ENCODE peak calls at places on chromosomes 7 and 10, in six cellular contexts. One of them, this sample, is unnamed.

GRCh38 chr7:17696422-17696821 is 243.9 kb downstream of the SNX13 start:
- DNase-seq in HepG2: peak; percentile 46
- DNase-seq in K562: no peak
- DNase-seq in GM23248: peak; percentile 57
- DNase-seq in GM12878: no peak
- DNase-seq in colonic mucosa: no peak
- DNase-seq in this sample: no peak

GRCh38 chr7:92608380-92609322 is 18.5 kb upstream of the FAM133B start:
- DNase-seq in colonic mucosa: peak; percentile 50
- DNase-seq in HepG2: no peak
- DNase-seq in GM12878: no peak
- DNase-seq in K562: peak; percentile 53
- DNase-seq in GM23248: no peak
- DNase-seq in this sample: no peak

GRCh38 chr7:137146012-137146455 is 197.5 kb downstream of the PTN start:
- DNase-seq in HepG2: no peak
- DNase-seq in GM23248: peak; percentile 84
- DNase-seq in GM12878: no peak
- DNase-seq in K562: no peak
- DNase-seq in colonic mucosa: no peak
- DNase-seq in this sample: no peak

GRCh38 chr7:83415840-83416239 is 233.1 kb downstream of the SEMA3E start:
- DNase-seq in GM23248: no peak
- DNase-seq in colonic mucosa: no peak
- DNase-seq in K562: no peak
- DNase-seq in GM12878: no peak
- DNase-seq in HepG2: no peak
- DNase-seq in this sample: no peak

GRCh38 chr7:44696728-44697127 is 51.9 kb upstream of the ZMIZ2 start:
- DNase-seq in HepG2: no peak
- DNase-seq in K562: no peak
- DNase-seq in colonic mucosa: no peak
- DNase-seq in GM23248: no peak
- DNase-seq in GM12878: no peak
- DNase-seq in this sample: no peak

GRCh38 chr10:91551856-91552255 is 81.0 kb downstream of the PPP1R3C start:
- DNase-seq in K562: peak; percentile 27
- DNase-seq in HepG2: peak; percentile 50
- DNase-seq in GM12878: no peak
- DNase-seq in GM23248: peak; percentile 71
- DNase-seq in colonic mucosa: peak; percentile 46
- DNase-seq in this sample: peak; percentile 11

GRCh38 chr7:79272938-79273337 is 180.5 kb downstream of the MAGI2 start:
- DNase-seq in GM12878: no peak
- DNase-seq in HepG2: no peak
- DNase-seq in K562: no peak
- DNase-seq in colonic mucosa: no peak
- DNase-seq in GM23248: no peak
- DNase-seq in this sample: no peak

GRCh38 chr7:80703272-80703671 is 64.8 kb downstream of the CD36 start:
- DNase-seq in HepG2: no peak
- DNase-seq in colonic mucosa: no peak
- DNase-seq in K562: no peak
- DNase-seq in GM23248: peak; percentile 54
- DNase-seq in GM12878: no peak
- DNase-seq in this sample: no peak

GRCh38 chr10:122142652-122143237 is 128.4 kb upstream of the BTBD16 start:
- DNase-seq in GM23248: no peak
- DNase-seq in K562: peak; percentile 73
- DNase-seq in HepG2: no peak
- DNase-seq in GM12878: no peak
- DNase-seq in colonic mucosa: peak; percentile 53
- DNase-seq in this sample: peak; percentile 36

GRCh38 chr7:143411976-143412708 is 3.5 kb upstream of the EPHA1 start:
- DNase-seq in K562: no peak
- DNase-seq in GM12878: no peak
- DNase-seq in HepG2: no peak
- DNase-seq in GM23248: no peak
- DNase-seq in colonic mucosa: no peak
- DNase-seq in this sample: no peak

GRCh38 chr7:121610243-121610642 is 214.1 kb upstream of the FAM3C start:
- DNase-seq in K562: no peak
- DNase-seq in GM12878: no peak
- DNase-seq in HepG2: no peak
- DNase-seq in colonic mucosa: no peak
- DNase-seq in GM23248: no peak
- DNase-seq in this sample: no peak

GRCh38 chr10:91604462-91604935 is 28.4 kb downstream of the PPP1R3C start:
- DNase-seq in HepG2: no peak
- DNase-seq in K562: no peak
- DNase-seq in GM12878: no peak
- DNase-seq in colonic mucosa: no peak
- DNase-seq in GM23248: peak; percentile 35
- DNase-seq in this sample: no peak

GRCh38 chr7:31814187-31814586 is 127.2 kb downstream of the PPP1R17 start:
- DNase-seq in GM12878: no peak
- DNase-seq in K562: no peak
- DNase-seq in colonic mucosa: no peak
- DNase-seq in GM23248: peak; percentile 38
- DNase-seq in HepG2: peak; percentile 13
- DNase-seq in this sample: no peak

GRCh38 chr7:130966246-130967009 is 232.4 kb upstream of the KLF14 start:
- DNase-seq in GM12878: peak; percentile 45
- DNase-seq in K562: no peak
- DNase-seq in GM23248: peak; percentile 74
- DNase-seq in colonic mucosa: no peak
- DNase-seq in HepG2: no peak
- DNase-seq in this sample: no peak

GRCh38 chr7:35723011-35723410 is 28.1 kb upstream of the HERPUD2 start:
- DNase-seq in K562: no peak
- DNase-seq in GM12878: no peak
- DNase-seq in HepG2: no peak
- DNase-seq in GM23248: peak; percentile 65
- DNase-seq in colonic mucosa: no peak
- DNase-seq in this sample: no peak

GRCh38 chr7:150567846-150568245 is 656 bp downstream of the GIMAP4 start:
- DNase-seq in GM12878: no peak
- DNase-seq in colonic mucosa: no peak
- DNase-seq in HepG2: no peak
- DNase-seq in GM23248: no peak
- DNase-seq in K562: no peak
- DNase-seq in this sample: no peak

GRCh38 chr7:150568714-150569113 is 1.5 kb downstream of the GIMAP4 start:
- DNase-seq in HepG2: no peak
- DNase-seq in GM12878: no peak
- DNase-seq in K562: no peak
- DNase-seq in colonic mucosa: no peak
- DNase-seq in GM23248: no peak
- DNase-seq in this sample: no peak

GRCh38 chr7:150566572-150566971 is 618 bp upstream of the GIMAP4 start:
- DNase-seq in GM12878: no peak
- DNase-seq in colonic mucosa: no peak
- DNase-seq in GM23248: no peak
- DNase-seq in HepG2: no peak
- DNase-seq in K562: no peak
- DNase-seq in this sample: no peak

GRCh38 chr7:150566123-150566522 is 1.1 kb upstream of the GIMAP4 start:
- DNase-seq in colonic mucosa: no peak
- DNase-seq in HepG2: no peak
- DNase-seq in GM12878: no peak
- DNase-seq in K562: no peak
- DNase-seq in GM23248: no peak
- DNase-seq in this sample: no peak

DNA sequence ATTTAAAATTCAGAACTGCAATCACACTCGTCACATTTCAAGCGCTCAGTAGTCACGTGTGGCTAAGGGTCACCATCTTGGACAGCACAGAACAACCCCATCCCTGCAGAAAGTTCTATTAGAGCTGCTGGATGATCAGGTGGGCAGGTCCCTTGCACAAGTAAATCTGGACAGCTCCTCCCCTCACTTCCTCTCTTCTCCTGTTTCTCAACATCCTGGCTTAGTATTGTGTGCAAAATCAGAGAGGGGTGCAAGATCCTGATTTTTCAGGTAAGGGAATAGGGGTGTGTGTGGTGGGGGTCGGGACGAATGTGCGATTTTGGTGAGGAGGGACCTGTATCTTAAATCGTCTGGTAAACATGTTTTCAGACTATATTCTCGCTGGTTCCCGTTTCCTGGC is at the start of gene GIMAP4:
- DNase-seq in K562: no peak
- DNase-seq in GM12878: no peak
- DNase-seq in GM23248: no peak
- DNase-seq in HepG2: no peak
- DNase-seq in colonic mucosa: no peak
- DNase-seq in this sample: no peak
- H3K9ac ChIP-seq in K562: no peak within 1 kb of the TSS
- H3K9ac ChIP-seq in GM12878: peak within 1 kb of the TSS; percentile 34
- H3K9ac ChIP-seq in GM23248: no peak within 1 kb of the TSS
- H3K9ac ChIP-seq in HepG2: no peak within 1 kb of the TSS
- H3K9ac ChIP-seq in colonic mucosa: peak within 1 kb of the TSS; percentile 49
- H3K9ac ChIP-seq in this sample: no peak within 1 kb of the TSS

GRCh38 chr10:124032982-124033886 is 60.2 kb downstream of the CHST15 start:
- DNase-seq in GM23248: peak; percentile 78
- DNase-seq in HepG2: no peak
- DNase-seq in GM12878: no peak
- DNase-seq in colonic mucosa: no peak
- DNase-seq in K562: peak; percentile 12
- DNase-seq in this sample: no peak
- H3K4me1 ChIP-seq in GM23248: no peaks in the 10 kb centered on the region
- H3K4me1 ChIP-seq in HepG2: peaks cover 64% of the 10 kb centered on the region
- H3K4me1 ChIP-seq in GM12878: peaks cover 16% of the 10 kb centered on the region
- H3K4me1 ChIP-seq in colonic mucosa: no peaks in the 10 kb centered on the region
- H3K4me1 ChIP-seq in K562: peaks cover 12% of the 10 kb centered on the region
- H3K4me1 ChIP-seq in this sample: peaks cover 12% of the 10 kb centered on the region

DNA sequence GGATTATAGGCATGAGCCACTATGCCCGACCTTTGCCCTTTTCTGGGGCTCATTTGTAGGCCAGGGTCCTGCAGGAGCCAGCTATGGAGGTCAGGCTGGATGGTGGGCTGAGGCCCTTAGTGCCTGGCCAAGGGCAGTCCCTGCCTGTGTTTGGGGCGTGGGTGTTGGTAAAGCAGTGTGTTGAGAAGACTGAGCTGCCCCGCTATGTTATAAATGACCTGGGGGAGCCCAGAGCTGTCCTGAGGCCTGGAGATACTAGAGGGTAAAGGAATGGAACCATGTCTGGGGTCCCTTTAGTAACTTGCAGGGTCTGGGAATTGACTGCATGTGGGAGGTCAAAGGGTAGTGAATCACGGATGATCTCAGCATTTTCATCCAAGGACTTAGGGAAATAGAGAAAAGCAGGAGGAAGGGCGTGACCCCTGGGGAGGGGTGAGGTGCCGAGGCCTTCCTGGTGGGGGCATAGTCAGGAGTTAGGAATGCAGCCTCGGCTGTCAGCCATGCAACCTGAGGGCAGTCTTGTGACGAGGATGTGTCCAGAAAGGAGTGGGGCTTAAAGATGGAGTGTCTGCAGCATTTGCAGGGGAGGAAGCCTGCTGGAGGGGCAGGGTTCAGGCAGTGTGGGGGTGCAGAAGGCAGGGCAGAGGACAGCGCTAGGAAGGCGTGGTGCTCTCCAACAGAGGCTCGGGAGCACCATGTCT is 31.5 kb downstream of the TMEM248 start:
- DNase-seq in GM12878: no peak
- DNase-seq in GM23248: peak; percentile 60
- DNase-seq in K562: no peak
- DNase-seq in HepG2: peak; percentile 23
- DNase-seq in colonic mucosa: peak; percentile 41
- DNase-seq in this sample: no peak
- H3K36me3 ChIP-seq in GM12878: peaks cover 27% of the 10 kb centered on the region
- H3K36me3 ChIP-seq in GM23248: peaks cover 36% of the 10 kb centered on the region
- H3K36me3 ChIP-seq in K562: peaks cover 92% of the 10 kb centered on the region
- H3K36me3 ChIP-seq in HepG2: peaks cover 81% of the 10 kb centered on the region
- H3K36me3 ChIP-seq in colonic mucosa: peaks cover 26% of the 10 kb centered on the region
- H3K36me3 ChIP-seq in this sample: peaks cover 91% of the 10 kb centered on the region

GRCh38 chr10:30445716-30446115 is 11.7 kb downstream of the MAP3K8 start:
- DNase-seq in colonic mucosa: no peak
- DNase-seq in HepG2: no peak
- DNase-seq in K562: no peak
- DNase-seq in GM23248: peak; percentile 95
- DNase-seq in GM12878: no peak
- DNase-seq in this sample: no peak
- H3K9ac ChIP-seq in colonic mucosa: no peak overlapping the region
- H3K9ac ChIP-seq in HepG2: no peak overlapping the region
- H3K9ac ChIP-seq in K562: no peak overlapping the region
- H3K9ac ChIP-seq in GM23248: peak overlapping the region; percentile 43
- H3K9ac ChIP-seq in GM12878: no peak overlapping the region
- H3K9ac ChIP-seq in this sample: no peak overlapping the region

GRCh38 chr10:5629789-5630436 is 36.5 kb downstream of the ASB13 start:
- DNase-seq in GM23248: peak; percentile 81
- DNase-seq in HepG2: peak; percentile 61
- DNase-seq in colonic mucosa: peak; percentile 92
- DNase-seq in GM12878: peak; percentile 25
- DNase-seq in K562: peak; percentile 81
- DNase-seq in this sample: peak; percentile 80
- H3K4me1 ChIP-seq in GM23248: peaks cover 18% of the 10 kb centered on the region
- H3K4me1 ChIP-seq in HepG2: peaks cover 68% of the 10 kb centered on the region
- H3K4me1 ChIP-seq in colonic mucosa: peaks cover 4% of the 10 kb centered on the region
- H3K4me1 ChIP-seq in GM12878: peaks cover 8% of the 10 kb centered on the region
- H3K4me1 ChIP-seq in K562: peaks cover 2% of the 10 kb centered on the region
- H3K4me1 ChIP-seq in this sample: no peaks in the 10 kb centered on the region

GRCh38 chr7:5393328-5393727 is 30.3 kb downstream of the TNRC18 start:
- DNase-seq in colonic mucosa: no peak
- DNase-seq in GM23248: no peak
- DNase-seq in K562: no peak
- DNase-seq in GM12878: no peak
- DNase-seq in HepG2: no peak
- DNase-seq in this sample: no peak

GRCh38 chr7:5396542-5396941 is 27.1 kb downstream of the TNRC18 start:
- DNase-seq in HepG2: no peak
- DNase-seq in GM23248: peak; percentile 57
- DNase-seq in K562: no peak
- DNase-seq in GM12878: peak; percentile 23
- DNase-seq in colonic mucosa: peak; percentile 49
- DNase-seq in this sample: peak; percentile 80

GRCh38 chr7:5395246-5395645 is 28.4 kb downstream of the TNRC18 start:
- DNase-seq in GM12878: no peak
- DNase-seq in HepG2: no peak
- DNase-seq in colonic mucosa: no peak
- DNase-seq in GM23248: peak; percentile 17
- DNase-seq in K562: no peak
- DNase-seq in this sample: no peak

GRCh38 chr7:5394264-5395105 is 29.1 kb downstream of the TNRC18 start:
- DNase-seq in colonic mucosa: no peak
- DNase-seq in GM23248: no peak
- DNase-seq in HepG2: no peak
- DNase-seq in K562: no peak
- DNase-seq in GM12878: no peak
- DNase-seq in this sample: no peak

DNA sequence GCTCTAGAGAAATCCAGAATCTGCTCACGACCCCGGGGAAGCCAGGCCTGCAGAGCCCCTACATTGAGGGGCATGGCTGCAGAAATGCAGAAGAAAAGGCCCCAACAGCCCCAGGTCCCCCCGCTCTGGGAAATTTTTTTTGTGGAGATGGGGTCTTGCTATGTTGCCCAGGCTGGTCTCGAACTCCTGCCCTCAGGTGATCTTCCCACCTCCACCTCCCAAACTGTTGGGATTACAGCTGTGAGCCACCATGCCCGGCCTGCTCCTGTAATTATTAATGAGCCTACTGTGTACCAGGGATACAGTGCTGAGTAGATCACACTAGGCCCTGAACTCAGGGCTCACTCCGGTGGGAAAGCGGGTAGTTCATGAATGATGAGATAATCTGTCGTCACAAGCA is 29.9 kb downstream of the TNRC18 start:
- DNase-seq in HepG2: no peak
- DNase-seq in GM23248: no peak
- DNase-seq in colonic mucosa: no peak
- DNase-seq in GM12878: no peak
- DNase-seq in K562: no peak
- DNase-seq in this sample: no peak
- H3K36me3 ChIP-seq in HepG2: peaks cover 47% of the 10 kb centered on the region
- H3K36me3 ChIP-seq in GM23248: no peaks in the 10 kb centered on the region
- H3K36me3 ChIP-seq in colonic mucosa: peaks cover 13% of the 10 kb centered on the region
- H3K36me3 ChIP-seq in GM12878: peaks cover 4% of the 10 kb centered on the region
- H3K36me3 ChIP-seq in K562: peaks cover 29% of the 10 kb centered on the region
- H3K36me3 ChIP-seq in this sample: peaks cover 58% of the 10 kb centered on the region